ENCODE peak calls at places on chromosome 9, in four cellular contexts. One of them, this sample, is unnamed.

GRCh38 chr9:127876026-127876763 is 1.3 kb downstream of the AK1 start:
- DNase-seq in AG09319: no peak
- DNase-seq in HTR-8/SVneo: no peak
- DNase-seq in NCI-H524 treated with DMSO at 0.1 percent for 48 hours: peak; percentile 27
- DNase-seq in this sample: no peak

GRCh38 chr9:110753734-110754231 is 85.2 kb downstream of the MUSK start:
- DNase-seq in HTR-8/SVneo: no peak
- DNase-seq in AG09319: no peak
- DNase-seq in NCI-H524 treated with DMSO at 0.1 percent for 48 hours: no peak
- DNase-seq in this sample: no peak

GRCh38 chr9:87579761-87580626 is 82.3 kb downstream of the DAPK1 start:
- DNase-seq in HTR-8/SVneo: no peak
- DNase-seq in NCI-H524 treated with DMSO at 0.1 percent for 48 hours: no peak
- DNase-seq in AG09319: no peak
- DNase-seq in this sample: no peak

GRCh38 chr9:125405938-125406811 is 144.5 kb downstream of the GAPVD1 start:
- DNase-seq in HTR-8/SVneo: no peak
- DNase-seq in NCI-H524 treated with DMSO at 0.1 percent for 48 hours: no peak
- DNase-seq in AG09319: no peak
- DNase-seq in this sample: no peak

GRCh38 chr9:136539427-136540412 is 6.1 kb downstream of the NOTCH1 start:
- DNase-seq in AG09319: no peak
- DNase-seq in HTR-8/SVneo: no peak
- DNase-seq in NCI-H524 treated with DMSO at 0.1 percent for 48 hours: no peak
- DNase-seq in this sample: peak; percentile 81

GRCh38 chr9:72041775-72042194 is 18.6 kb downstream of the C9orf57 start:
- DNase-seq in NCI-H524 treated with DMSO at 0.1 percent for 48 hours: no peak
- DNase-seq in HTR-8/SVneo: no peak
- DNase-seq in AG09319: no peak
- DNase-seq in this sample: no peak

GRCh38 chr9:122331523-122331927 is 39.3 kb upstream of the PTGS1 start:
- DNase-seq in AG09319: no peak
- DNase-seq in HTR-8/SVneo: no peak
- DNase-seq in NCI-H524 treated with DMSO at 0.1 percent for 48 hours: no peak
- DNase-seq in this sample: no peak

GRCh38 chr9:18569941-18570630 is 96.1 kb downstream of the ADAMTSL1 start:
- DNase-seq in AG09319: no peak
- DNase-seq in HTR-8/SVneo: no peak
- DNase-seq in NCI-H524 treated with DMSO at 0.1 percent for 48 hours: no peak
- DNase-seq in this sample: no peak

GRCh38 chr9:98848450-98849149 is 41.1 kb downstream of the GALNT12 start:
- DNase-seq in HTR-8/SVneo: peak; percentile 74
- DNase-seq in AG09319: peak; percentile 92
- DNase-seq in NCI-H524 treated with DMSO at 0.1 percent for 48 hours: peak; percentile 34
- DNase-seq in this sample: peak; percentile 64

GRCh38 chr9:87148391-87149237 is 201.3 kb upstream of the GAS1 start:
- DNase-seq in HTR-8/SVneo: peak; percentile 12
- DNase-seq in AG09319: no peak
- DNase-seq in NCI-H524 treated with DMSO at 0.1 percent for 48 hours: no peak
- DNase-seq in this sample: no peak

GRCh38 chr9:114072181-114073140 is 5.6 kb downstream of the AMBP start:
- DNase-seq in HTR-8/SVneo: no peak
- DNase-seq in NCI-H524 treated with DMSO at 0.1 percent for 48 hours: no peak
- DNase-seq in AG09319: peak; percentile 15
- DNase-seq in this sample: no peak

GRCh38 chr9:117929873-117930272 is 225.7 kb downstream of the TLR4 start:
- DNase-seq in NCI-H524 treated with DMSO at 0.1 percent for 48 hours: no peak
- DNase-seq in HTR-8/SVneo: no peak
- DNase-seq in AG09319: no peak
- DNase-seq in this sample: no peak

GRCh38 chr9:70479880-70480291 is 65.4 kb upstream of the KLF9 start:
- DNase-seq in NCI-H524 treated with DMSO at 0.1 percent for 48 hours: no peak
- DNase-seq in HTR-8/SVneo: no peak
- DNase-seq in AG09319: no peak
- DNase-seq in this sample: no peak

GRCh38 chr9:106310782-106311181 is 552.2 kb upstream of the ZNF462 start:
- DNase-seq in NCI-H524 treated with DMSO at 0.1 percent for 48 hours: no peak
- DNase-seq in AG09319: no peak
- DNase-seq in HTR-8/SVneo: no peak
- DNase-seq in this sample: no peak

GRCh38 chr9:126752881-126753670 is 51.8 kb upstream of the ZBTB43 start:
- DNase-seq in AG09319: no peak
- DNase-seq in NCI-H524 treated with DMSO at 0.1 percent for 48 hours: no peak
- DNase-seq in HTR-8/SVneo: no peak
- DNase-seq in this sample: no peak

GRCh38 chr9:133658442-133659431 is 22.6 kb downstream of the DBH start:
- DNase-seq in NCI-H524 treated with DMSO at 0.1 percent for 48 hours: peak; percentile 23
- DNase-seq in HTR-8/SVneo: peak; percentile 24
- DNase-seq in AG09319: no peak
- DNase-seq in this sample: no peak